ENCODE peak calls at places on chromosomes 16 and 17, in six cellular contexts. C is HepG2, U is stomach, E is fibroblast of lung, J is AG04450, F is dorsolateral prefrontal cortex. Y is an unnamed sample.

GRCh38 chr17:72590882-72591499 is 470.2 kb downstream of the SOX9 start:
- DNase-seq in C (no peak), U (no peak), E (no peak), J (no peak), F (no peak), Y (no peak)

GRCh38 chr16:19071811-19072777 is 4.7 kb downstream of the COQ7 start:
- DNase-seq in C (peak), U (peak), E (peak), J (no peak), F (no peak), Y (no peak)

GRCh38 chr16:79411805-79412204 is 188.7 kb downstream of the MAF start:
- DNase-seq in C (no peak), U (no peak), E (no peak), J (no peak), F (no peak), Y (no peak)

GRCh38 chr16:56583351-56583910 is 5.9 kb upstream of the MT3 start:
- DNase-seq in C (no peak), U (no peak), E (no peak), J (no peak), F (no peak), Y (no peak)

GRCh38 chr16:78676351-78676750 is 576.9 kb downstream of the WWOX start:
- DNase-seq in C (no peak), U (no peak), E (no peak), J (no peak), F (no peak), Y (no peak)

GRCh38 chr16:11245988-11246387 is 10.0 kb downstream of the SOCS1 start:
- DNase-seq in C (no peak), U (no peak), E (no peak), J (no peak), F (no peak), Y (no peak)

GRCh38 chr17:76716146-76716833 is 5.5 kb upstream of the MXRA7 start:
- DNase-seq in C (no peak), U (peak), E (peak), J (peak), F (no peak), Y (no peak)

GRCh38 chr16:15829460-15829859 is 27.4 kb downstream of the MYH11 start:
- DNase-seq in C (no peak), U (peak), E (peak), J (peak), F (no peak), Y (no peak)

GRCh38 chr16:82655315-82655714 is 28.5 kb downstream of the CDH13 start:
- DNase-seq in C (no peak), U (peak), E (peak), J (peak), F (no peak), Y (peak)

GRCh38 chr16:15996432-15997109 is 47.2 kb downstream of the ABCC1 start:
- DNase-seq in C (peak), U (peak), E (peak), J (peak), F (no peak), Y (no peak)

GRCh38 chr17:3695723-3696411 is at the start of gene P2RX5:
- DNase-seq in C (no peak), U (no peak), E (no peak), J (no peak), F (no peak), Y (no peak)

GRCh38 chr17:68527314-68527713 is 15.1 kb downstream of the PRKAR1A start:
- DNase-seq in C (no peak), U (no peak), E (no peak), J (no peak), F (no peak), Y (no peak)

GRCh38 chr17:77445908-77446535 is 305.3 kb downstream of the SEC14L1 start:
- DNase-seq in C (no peak), U (peak), E (no peak), J (no peak), F (no peak), Y (no peak)

GRCh38 chr17:59026176-59026939 is 80.3 kb downstream of the TRIM37 start:
- DNase-seq in C (no peak), U (no peak), E (no peak), J (no peak), F (no peak), Y (no peak)
- H3K4me3 ChIP-seq in C (no peak), U (no peak), E (no peak), J (no peak), F (no peak), Y (no peak)

DNA sequence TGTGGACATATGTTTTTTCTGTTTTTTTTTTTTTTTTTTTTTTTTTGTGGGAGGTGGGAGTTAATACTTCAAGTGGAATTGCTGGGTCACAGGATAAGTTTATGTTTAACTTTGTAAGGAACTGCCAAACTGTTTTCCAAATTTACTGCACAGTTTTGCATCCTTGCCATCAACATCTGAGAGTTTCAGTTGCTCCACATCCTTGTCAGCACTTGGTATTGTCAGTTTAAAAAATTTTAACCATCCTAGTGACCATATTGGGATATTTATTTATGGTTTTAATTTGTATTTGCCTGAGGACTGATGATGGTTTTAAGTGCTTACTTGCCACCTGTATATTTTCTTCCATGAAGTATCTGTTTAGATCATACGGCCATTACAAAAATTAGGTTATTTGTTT is 34.0 kb upstream of the IRF8 start:
- DNase-seq in C (no peak), U (no peak), E (no peak), J (no peak), F (no peak), Y (no peak)
- H3K4me3 ChIP-seq in C (no peak), U (no peak), E (no peak), J (no peak), F (no peak), Y (no peak)

GRCh38 chr17:36089888-36090836 is at the start of gene CCL3:
- DNase-seq in C (no peak), U (no peak), E (no peak), J (no peak), F (no peak), Y (no peak)
- H3K4me3 ChIP-seq in C (no peak), U (no peak), E (no peak), J (no peak), F (no peak), Y (no peak)

GRCh38 chr17:17784599-17785264 is 52.1 kb downstream of the SREBF1 start:
- DNase-seq in C (peak), U (peak), E (no peak), J (no peak), F (no peak), Y (peak)

GRCh38 chr17:17781591-17782424 is 55.0 kb downstream of the SREBF1 start:
- DNase-seq in C (no peak), U (peak), E (peak), J (no peak), F (peak), Y (peak)

GRCh38 chr17:17782425-17783120 is 54.2 kb downstream of the SREBF1 start:
- DNase-seq in C (no peak), U (peak), E (no peak), J (no peak), F (no peak), Y (peak)

GRCh38 chr17:17783825-17784598 is 52.8 kb downstream of the SREBF1 start:
- DNase-seq in C (no peak), U (peak), E (peak), J (no peak), F (no peak), Y (peak)

GRCh38 chr17:17783121-17783824 is 53.5 kb downstream of the SREBF1 start:
- DNase-seq in C (no peak), U (peak), E (peak), J (no peak), F (no peak), Y (peak)
- H3K4me3 ChIP-seq in C (peak), U (peak), E (peak), J (peak), F (peak), Y (peak)

DNA sequence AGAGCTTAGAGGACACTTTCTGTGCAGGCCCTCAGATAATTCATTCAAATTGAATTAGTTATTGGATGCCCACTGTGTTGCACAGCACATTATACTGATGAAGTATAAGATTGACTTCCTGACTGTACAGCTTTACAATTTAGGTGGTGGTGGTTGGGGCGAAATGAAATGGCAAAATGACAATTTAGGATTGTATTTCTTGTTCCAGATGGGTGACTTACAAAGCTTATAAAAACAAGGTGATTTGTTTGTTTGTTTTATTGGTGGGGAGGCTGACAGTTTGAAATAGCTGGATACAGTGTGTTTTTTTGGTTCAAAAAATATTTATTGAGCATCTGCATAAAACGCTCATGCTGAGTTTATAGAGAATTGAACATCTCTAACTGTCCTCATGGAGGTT is 1.6 kb downstream of the MAP2K4 start:
- DNase-seq in C (no peak), U (no peak), E (no peak), J (no peak), F (no peak), Y (no peak)
- H3K4me3 ChIP-seq in C (peak), U (peak), E (peak), J (peak), F (peak), Y (peak)

GRCh38 chr17:37301288-37301687 is 74.5 kb upstream of the C17orf78 start:
- DNase-seq in C (no peak), U (no peak), E (peak), J (no peak), F (no peak), Y (no peak)
- H3K4me3 ChIP-seq in C (no peak), U (no peak), E (no peak), J (no peak), F (peak), Y (no peak)

GRCh38 chr17:65514082-65514481 is 47.4 kb downstream of the AXIN2 start:
- DNase-seq in C (no peak), U (no peak), E (peak), J (no peak), F (no peak), Y (no peak)

GRCh38 chr17:65514541-65514940 is 46.9 kb downstream of the AXIN2 start:
- DNase-seq in C (no peak), U (no peak), E (peak), J (no peak), F (no peak), Y (no peak)

GRCh38 chr17:65518256-65518655 is 43.2 kb downstream of the AXIN2 start:
- DNase-seq in C (no peak), U (no peak), E (peak), J (no peak), F (no peak), Y (no peak)

GRCh38 chr17:65515512-65515911 is 45.9 kb downstream of the AXIN2 start:
- DNase-seq in C (no peak), U (no peak), E (no peak), J (no peak), F (no peak), Y (no peak)

DNA sequence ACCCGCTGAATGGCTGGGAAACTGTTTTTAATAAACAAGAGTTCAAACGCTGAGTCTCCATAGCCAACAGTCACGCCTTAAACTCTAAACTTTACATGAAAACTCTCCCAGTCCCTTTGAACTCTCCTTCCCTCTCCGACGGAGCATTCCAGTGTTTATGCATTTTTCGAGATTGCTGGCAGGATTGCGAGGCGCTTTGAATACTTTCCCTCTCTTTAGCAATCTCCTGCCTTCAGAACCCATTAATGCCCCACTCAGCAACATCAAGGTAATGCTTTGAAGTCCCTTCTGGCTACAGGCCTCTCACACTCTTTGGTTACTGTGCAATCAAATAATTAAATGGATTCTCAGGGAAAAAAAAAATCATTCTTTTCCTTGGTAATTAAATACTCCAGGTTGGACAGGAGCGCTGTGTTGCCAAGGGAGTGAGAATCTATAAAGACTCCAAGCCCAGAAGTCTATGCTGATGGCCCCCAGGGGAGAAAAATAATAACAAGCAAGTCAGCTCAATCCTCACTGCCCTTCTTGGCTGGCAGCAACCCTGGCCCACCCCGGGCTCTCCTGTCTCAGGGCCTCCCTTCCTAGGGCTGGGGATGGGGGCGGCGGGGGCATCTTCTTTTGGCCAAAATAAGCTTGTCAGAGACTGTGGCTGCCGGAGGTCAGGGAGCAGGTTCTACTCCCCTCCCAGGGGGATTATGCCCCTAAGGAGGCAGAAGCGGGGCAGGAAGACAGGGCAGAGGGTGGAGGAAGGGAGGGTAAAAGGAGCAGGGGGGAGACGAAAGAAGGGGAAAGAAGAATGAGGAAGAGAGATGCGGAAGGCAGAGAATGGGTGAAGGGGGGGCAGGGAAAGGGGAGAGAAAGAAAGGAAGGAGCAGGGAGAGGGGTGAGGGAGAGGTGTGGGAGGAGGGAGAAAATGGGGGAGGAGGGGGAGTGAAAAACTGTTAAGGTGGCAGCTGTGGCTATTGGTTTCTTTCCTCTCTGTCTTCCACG is 45.2 kb downstream of the AXIN2 start:
- DNase-seq in C (peak), U (no peak), E (peak), J (peak), F (no peak), Y (no peak)
- H3K4me3 ChIP-seq in C (peak), U (no peak), E (no peak), J (no peak), F (no peak), Y (peak)

DNA sequence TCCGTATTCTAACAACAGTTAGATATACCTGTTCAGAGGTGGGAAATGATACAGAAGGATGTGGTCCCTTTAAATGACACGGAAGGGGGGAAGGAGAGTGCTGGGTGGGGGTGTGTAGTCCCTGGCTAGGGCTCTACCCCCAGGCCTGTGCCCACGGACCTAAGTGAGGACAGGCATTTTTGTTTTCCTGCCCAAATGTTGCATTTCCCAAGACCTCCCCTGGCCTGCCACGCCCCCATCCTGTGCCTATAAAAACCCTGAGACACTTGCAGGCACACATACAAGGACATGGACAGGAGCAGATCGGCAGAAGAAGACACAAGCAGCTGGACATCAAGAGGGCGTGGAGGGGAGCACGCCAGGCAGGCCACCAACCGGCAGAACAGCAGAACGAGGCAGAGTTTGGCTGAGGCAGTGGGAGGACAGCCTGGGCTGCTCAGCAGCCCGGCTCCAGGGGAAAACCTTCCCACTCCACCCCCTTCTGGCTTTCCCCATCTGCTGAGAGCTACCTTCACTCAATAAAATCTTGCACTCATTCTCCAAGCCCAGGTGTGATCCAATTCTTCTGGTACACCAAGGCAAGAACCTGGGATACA is 13.3 kb upstream of the MPP2 start:
- DNase-seq in C (no peak), U (no peak), E (no peak), J (no peak), F (no peak), Y (no peak)
- H3K4me3 ChIP-seq in C (no peak), U (no peak), E (no peak), J (no peak), F (no peak), Y (no peak)

DNA sequence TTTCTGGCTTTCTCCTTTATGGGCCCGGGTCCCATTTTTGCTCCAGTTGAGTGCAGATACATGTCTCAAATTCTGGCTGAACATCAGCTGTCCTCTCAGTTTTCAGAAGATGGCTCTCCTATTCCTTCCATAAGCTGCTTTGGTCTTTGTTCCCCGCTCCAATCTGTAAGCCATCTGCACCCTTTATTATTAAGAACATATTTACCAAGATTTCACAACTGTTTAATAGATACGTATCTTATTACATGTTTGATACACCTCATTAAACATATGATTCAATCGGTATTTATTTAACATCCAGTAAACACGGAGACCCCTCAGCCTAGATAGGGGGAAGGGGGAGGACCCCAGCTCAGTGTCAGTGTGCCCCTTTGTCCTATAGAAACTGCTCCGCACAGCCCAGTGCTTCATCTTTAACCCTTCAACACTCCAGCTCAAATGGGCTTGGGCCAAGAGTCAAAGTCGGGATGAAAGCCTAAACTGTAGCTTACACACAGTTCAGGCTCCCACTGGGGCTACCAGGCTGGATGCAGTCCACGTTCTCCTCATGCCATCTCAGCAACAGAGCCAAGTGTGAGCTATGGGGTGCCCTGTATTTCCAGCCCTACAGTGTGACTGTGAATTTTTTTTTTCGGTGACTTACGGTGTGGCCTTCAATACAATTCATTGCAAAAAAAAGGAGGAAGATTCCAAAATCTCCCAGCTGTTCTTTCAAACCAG is 166.0 kb upstream of the ZFHX3 start:
- DNase-seq in C (no peak), U (no peak), E (peak), J (no peak), F (no peak), Y (no peak)
- H3K4me3 ChIP-seq in C (no peak), U (no peak), E (no peak), J (no peak), F (no peak), Y (no peak)

Y was measured in SJCRH30.